ENCODE peak calls at places on chromosomes 6 and 20, in ten cellular contexts. B, A, M, L, O, Z, U, W, S and E are unnamed samples.

GRCh38 chr6:82739266-82739665 is 326.4 kb downstream of the UBE3D start:
- DNase-seq in B (no peak), A (no peak), M (no peak), L (no peak), O (no peak), Z (no peak), U (no peak), W (no peak), S (no peak), E (no peak)

GRCh38 chr6:129089357-129089756 is 206.4 kb downstream of the LAMA2 start:
- DNase-seq in B (no peak), A (no peak), M (no peak), L (no peak), O (no peak), Z (no peak), U (no peak), W (no peak), S (no peak), E (no peak)

GRCh38 chr6:156434795-156435190 is 342.4 kb upstream of the ARID1B start:
- DNase-seq in B (no peak), A (no peak), M (no peak), L (peak), O (no peak), Z (no peak), U (no peak), W (no peak), S (no peak), E (no peak)

GRCh38 chr20:48262396-48262795 is 477.1 kb upstream of the SULF2 start:
- DNase-seq in B (no peak), A (no peak), M (no peak), L (no peak), O (no peak), Z (no peak), U (no peak), W (no peak), S (no peak), E (no peak)

GRCh38 chr6:44898296-44898930 is 429.7 kb upstream of the RUNX2 start:
- DNase-seq in B (no peak), A (no peak), M (peak), L (no peak), O (no peak), Z (no peak), U (no peak), W (no peak), S (peak), E (no peak)

GRCh38 chr6:118529756-118530155 is 18.3 kb upstream of the PLN start:
- DNase-seq in B (no peak), A (no peak), M (no peak), L (no peak), O (no peak), Z (no peak), U (no peak), W (no peak), S (no peak), E (no peak)

GRCh38 chr20:21270806-21271205 is 32.3 kb upstream of the XRN2 start:
- DNase-seq in B (peak), A (no peak), M (no peak), L (peak), O (no peak), Z (no peak), U (no peak), W (no peak), S (no peak), E (no peak)

GRCh38 chr6:35722121-35722761 is 14.6 kb upstream of the ARMC12 start:
- DNase-seq in B (no peak), A (no peak), M (no peak), L (no peak), O (no peak), Z (peak), U (no peak), W (no peak), S (no peak), E (no peak)

GRCh38 chr6:83636800-83637199 is 72.1 kb downstream of the SNAP91 start:
- DNase-seq in B (no peak), A (no peak), M (no peak), L (no peak), O (no peak), Z (no peak), U (no peak), W (no peak), S (no peak), E (no peak)

GRCh38 chr20:31704225-31705119 is 18.2 kb downstream of the BCL2L1 start:
- DNase-seq in B (no peak), A (peak), M (peak), L (no peak), O (no peak), Z (peak), U (no peak), W (no peak), S (peak), E (no peak)

GRCh38 chr6:113894712-113895674 is 37.8 kb downstream of the MARCKS start:
- DNase-seq in B (no peak), A (no peak), M (peak), L (no peak), O (no peak), Z (no peak), U (no peak), W (no peak), S (no peak), E (no peak)

GRCh38 chr6:79812195-79812594 is 135.2 kb downstream of the ELOVL4 start:
- DNase-seq in B (no peak), A (no peak), M (no peak), L (peak), O (no peak), Z (no peak), U (no peak), W (no peak), S (no peak), E (no peak)

GRCh38 chr6:123803456-123803861 is 206 bp upstream of the NKAIN2 start:
- DNase-seq in B (no peak), A (no peak), M (no peak), L (peak), O (no peak), Z (no peak), U (no peak), W (no peak), S (no peak), E (no peak)

GRCh38 chr6:124747336-124747735 is 214.9 kb upstream of the RNF217 start:
- DNase-seq in B (no peak), A (no peak), M (no peak), L (no peak), O (no peak), Z (no peak), U (no peak), W (no peak), S (no peak), E (no peak)